ENCODE peak calls at places on chromosome 4, in eight cellular contexts. W is GM06990, E is psoas muscle, R is tibial artery, G is fibroblast of lung, Y is PC-3, K is osteoblast, P is tibial nerve. S is an unnamed sample.

GRCh38 chr4:53682196-53682595 is 90.9 kb upstream of the LNX1 start:
- DNase-seq in Y (peak; percentile 17), G (peak; percentile 47), K (peak; percentile 22), W (no peak), E (no peak), R (no peak), P (no peak), S (no peak)

GRCh38 chr4:94653984-94654609 is 103.7 kb upstream of the BMPR1B start:
- DNase-seq in G (no peak), P (no peak), E (no peak), R (no peak), W (no peak), Y (no peak), K (no peak), S (no peak)

GRCh38 chr4:142509881-142510280 is 336.2 kb downstream of the INPP4B start:
- DNase-seq in R (no peak), E (no peak), K (no peak), Y (peak; percentile 50), P (no peak), W (no peak), G (no peak), S (no peak)

GRCh38 chr4:142331646-142332045 is 514.5 kb downstream of the INPP4B start:
- DNase-seq in W (no peak), P (no peak), R (no peak), G (peak; percentile 81), Y (no peak), E (no peak), K (peak; percentile 14), S (no peak)

GRCh38 chr4:114393295-114394038 is 205.1 kb upstream of the UGT8 start:
- DNase-seq in P (no peak), Y (no peak), R (no peak), E (no peak), K (no peak), G (no peak), W (no peak), S (no peak)

GRCh38 chr4:177229331-177229730 is 80.3 kb upstream of the NEIL3 start:
- DNase-seq in R (no peak), G (peak; percentile 53), K (peak; percentile 93), W (no peak), Y (no peak), P (no peak), E (no peak), S (no peak)

GRCh38 chr4:26310264-26310663 is 10.6 kb upstream of the RBPJ start:
- DNase-seq in E (no peak), R (no peak), Y (no peak), G (no peak), K (no peak), P (no peak), W (no peak), S (no peak)

GRCh38 chr4:137360701-137361213 is 171.5 kb downstream of the PCDH18 start:
- DNase-seq in Y (no peak), E (no peak), W (no peak), G (no peak), P (no peak), K (no peak), R (no peak), S (no peak)

GRCh38 chr4:131339137-131339536 is 1810.0 kb upstream of the PCDH10 start:
- DNase-seq in P (no peak), R (no peak), E (no peak), Y (no peak), K (no peak), G (no peak), W (no peak), S (no peak)

GRCh38 chr4:153223935-153224334 is 19.7 kb downstream of the TRIM2 start:
- DNase-seq in E (no peak), Y (peak; percentile 63), P (no peak), K (no peak), R (no peak), W (no peak), G (peak; percentile 44), S (no peak)
- H3K27me3 ChIP-seq in E (no peaks in the 10 kb centered on the region), Y (no peaks in the 10 kb centered on the region), P (no peaks in the 10 kb centered on the region), K (no peaks in the 10 kb centered on the region), R (no peaks in the 10 kb centered on the region), W (no peaks in the 10 kb centered on the region), G (no peaks in the 10 kb centered on the region), S (no peaks in the 10 kb centered on the region)

GRCh38 chr4:103144926-103145325 is 45.3 kb upstream of the BDH2 start:
- DNase-seq in K (no peak), R (no peak), G (no peak), P (no peak), W (no peak), Y (no peak), E (no peak), S (no peak)

GRCh38 chr4:103156107-103156506 is 42.0 kb downstream of the CENPE start:
- DNase-seq in P (no peak), K (no peak), W (no peak), Y (no peak), E (no peak), G (no peak), R (no peak), S (no peak)

GRCh38 chr4:103152381-103152780 is 45.8 kb downstream of the CENPE start:
- DNase-seq in P (no peak), Y (peak; percentile 25), R (no peak), G (no peak), E (no peak), K (no peak), W (no peak), S (no peak)

DNA sequence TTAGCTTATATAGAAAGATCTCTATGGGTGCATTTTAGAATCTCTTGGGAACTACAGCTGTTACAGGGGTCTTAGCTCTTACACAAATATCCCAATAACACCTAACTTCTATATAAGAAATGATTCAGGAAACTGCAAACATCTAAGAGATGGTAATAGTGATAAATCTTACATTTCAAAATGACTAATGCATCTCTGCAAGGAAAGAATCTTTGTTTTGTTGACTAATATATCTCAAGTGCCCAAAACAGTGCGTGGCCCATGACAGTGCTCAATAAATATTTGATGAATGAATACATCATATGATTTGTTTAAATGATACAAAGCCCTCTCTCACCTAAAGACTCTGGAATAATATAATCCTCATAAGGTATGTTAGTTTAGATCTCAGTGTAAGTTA is 47.5 kb downstream of the CENPE start:
- DNase-seq in G (no peak), E (no peak), R (no peak), Y (peak; percentile 89), K (peak; percentile 11), W (no peak), P (no peak), S (peak; percentile 56)
- TF ChIP-seq CTCF in G (no peak), E (no peak), R (no peak), Y (no peak), K (no peak), W (no peak), P (no peak), S (no peak)

DNA sequence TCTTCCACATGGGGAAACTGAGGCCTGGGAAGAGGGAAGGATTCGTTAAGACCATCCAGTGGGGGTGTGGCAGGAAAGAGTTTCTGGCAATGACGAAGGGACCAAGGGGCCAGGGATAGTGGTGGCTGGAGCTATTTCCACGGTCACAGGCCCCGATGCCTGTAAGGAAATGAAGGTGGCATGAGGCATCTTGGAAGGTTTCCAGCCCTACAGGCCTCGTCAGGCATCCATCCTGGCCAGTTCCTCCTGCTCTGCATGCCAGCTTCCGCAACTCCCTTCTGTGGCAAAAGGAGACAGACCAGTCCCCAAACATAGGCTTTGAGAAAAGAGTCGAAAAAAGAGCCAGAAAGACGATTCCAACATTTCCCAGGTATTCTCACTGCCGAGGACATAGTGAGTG is 9.2 kb upstream of the C4orf50 start:
- DNase-seq in Y (peak; percentile 41), E (no peak), R (no peak), P (no peak), K (no peak), G (no peak), W (no peak), S (no peak)
- H3K27me3 ChIP-seq in Y (peaks cover 58% of the 10 kb centered on the region), E (no peaks in the 10 kb centered on the region), R (no peaks in the 10 kb centered on the region), P (no peaks in the 10 kb centered on the region), K (no peaks in the 10 kb centered on the region), G (no peaks in the 10 kb centered on the region), W (no peaks in the 10 kb centered on the region), S (no peaks in the 10 kb centered on the region)

GRCh38 chr4:159297088-159297487 is 194.2 kb downstream of the RAPGEF2 start:
- DNase-seq in W (no peak), Y (no peak), E (no peak), P (no peak), G (peak; percentile 33), R (no peak), K (no peak), S (no peak)
- TF ChIP-seq CTCF in W (peak; percentile 5), Y (peak; percentile 14), E (no peak), P (peak; percentile 12), G (no peak), R (no peak), K (peak; percentile 26), S (peak; percentile 42)

GRCh38 chr4:3768842-3769641 is 2.9 kb downstream of the ADRA2C start:
- DNase-seq in E (no peak), R (no peak), P (no peak), W (no peak), G (no peak), Y (no peak), K (no peak), S (no peak)
- H3K27me3 ChIP-seq in E (no peaks in the 10 kb centered on the region), R (no peaks in the 10 kb centered on the region), P (no peaks in the 10 kb centered on the region), W (no peaks in the 10 kb centered on the region), G (peaks cover 13% of the 10 kb centered on the region), Y (peaks cover 25% of the 10 kb centered on the region), K (peaks cover 48% of the 10 kb centered on the region), S (peaks cover 30% of the 10 kb centered on the region)

S was measured in brain microvascular endothelial cell.